ENCODE peak calls at places on chromosome 13, in seven cellular contexts. G is bronchial epithelial cell; Z is T-helper 1 cell; V is progenitor cell of endocrine pancreas; J is activated naive CD8-positive, alpha-beta T cell treated with anti-CD3 and anti-CD28 coated beads, Interleukin-2, amount 50 U/mL, for 24 hours; M is endothelial cell; K is neural progenitor cell. D is an unnamed sample.

GRCh38 chr13:71412231-71412630 is 454.8 kb downstream of the DACH1 start:
- DNase-seq in M (no peak), K (no peak), J (no peak), G (no peak), V (no peak), Z (no peak), D (no peak)

GRCh38 chr13:26133851-26134250 is 82.0 kb upstream of the SHISA2 start:
- DNase-seq in J (no peak), V (no peak), G (no peak), M (no peak), K (no peak), Z (no peak), D (no peak)

GRCh38 chr13:113034451-113035208 is 65.6 kb downstream of the MCF2L start:
- DNase-seq in M (peak), V (no peak), Z (no peak), K (peak), J (no peak), G (peak), D (no peak)

GRCh38 chr13:104586010-104586746 is 1520.0 kb upstream of the SLC10A2 start:
- DNase-seq in J (no peak), K (no peak), V (no peak), M (no peak), G (peak), Z (no peak), D (no peak)

GRCh38 chr13:101919541-101920306 is 467.2 kb downstream of the ITGBL1 start:
- DNase-seq in J (peak), V (peak), K (peak), M (peak), G (peak), Z (no peak), D (no peak)

GRCh38 chr13:49348748-49349147 is 95.1 kb downstream of the CAB39L start:
- DNase-seq in M (no peak), V (no peak), G (no peak), K (peak), Z (no peak), J (no peak), D (no peak)

GRCh38 chr13:72458701-72459100 is 268.7 kb downstream of the MZT1 start:
- DNase-seq in V (no peak), Z (no peak), G (peak), J (no peak), M (no peak), K (peak), D (no peak)

GRCh38 chr13:58852076-58852475 is 1220.5 kb downstream of the PCDH17 start:
- DNase-seq in G (peak), V (no peak), J (no peak), M (no peak), K (no peak), Z (no peak), D (no peak)

GRCh38 chr13:26621731-26622401 is 64.4 kb downstream of the WASF3 start:
- DNase-seq in G (no peak), M (no peak), K (no peak), J (no peak), V (no peak), Z (no peak), D (no peak)

GRCh38 chr13:97130201-97130600 is 91.9 kb upstream of the MBNL2 start:
- DNase-seq in G (no peak), K (no peak), V (no peak), Z (no peak), J (no peak), M (no peak), D (no peak)

GRCh38 chr13:94705081-94705751 is 7.1 kb downstream of the SOX21 start:
- DNase-seq in G (no peak), J (no peak), M (no peak), V (no peak), Z (no peak), K (peak), D (no peak)

GRCh38 chr13:57970404-57970803 is 338.9 kb downstream of the PCDH17 start:
- DNase-seq in K (no peak), M (no peak), G (no peak), Z (no peak), J (no peak), V (no peak), D (no peak)

GRCh38 chr13:41652735-41653361 is 195.5 kb downstream of the RGCC start:
- DNase-seq in V (no peak), G (peak), K (peak), Z (peak), M (peak), J (peak), D (no peak)

GRCh38 chr13:65631078-65631477 is 1599.1 kb downstream of the PCDH9 start:
- DNase-seq in V (no peak), M (no peak), J (no peak), Z (no peak), G (no peak), K (no peak), D (no peak)

GRCh38 chr13:31067416-31068118 is 94.1 kb downstream of the HSPH1 start:
- DNase-seq in K (no peak), M (no peak), J (no peak), G (peak), Z (no peak), V (no peak), D (no peak)

GRCh38 chr13:50686547-50686946 is 156.9 kb downstream of the DLEU7 start:
- DNase-seq in M (no peak), G (no peak), Z (no peak), V (no peak), K (no peak), J (no peak), D (no peak)

GRCh38 chr13:50873481-50873880 is 30.0 kb upstream of the DLEU7 start:
- DNase-seq in K (no peak), J (no peak), M (no peak), Z (no peak), G (peak), V (no peak), D (no peak)

GRCh38 chr13:114131581-114132418 is 623 bp downstream of the RASA3 start:
- DNase-seq in J (no peak), M (no peak), G (no peak), Z (no peak), V (peak), K (peak), D (peak)

GRCh38 chr13:110263906-110264305 is 43.1 kb downstream of the COL4A1 start:
- DNase-seq in V (no peak), M (no peak), J (no peak), Z (no peak), G (no peak), K (peak), D (no peak)

D was measured in effector memory CD4-positive, alpha-beta T cell.